ENCODE peak calls at places on chromosomes 3 and 15, in four cellular contexts. N, H, P and I are unnamed samples.

GRCh38 chr3:43001094-43001553 is 22.0 kb downstream of the GASK1A start:
- DNase-seq in H (peak), P (no peak), N (no peak), I (peak)

GRCh38 chr3:88059380-88060160 is 515 bp downstream of the ZNF654 start:
- DNase-seq in H (no peak), N (peak), P (no peak), I (no peak)

GRCh38 chr3:174016186-174016585 is 618.6 kb downstream of the NLGN1 start:
- DNase-seq in H (peak), P (peak), N (no peak), I (peak)

GRCh38 chr3:66036586-66037061 is 2.1 kb downstream of the MAGI1 start:
- DNase-seq in N (no peak), H (peak), P (no peak), I (no peak)

GRCh38 chr15:29172742-29173725 is 96.6 kb downstream of the NSMCE3 start:
- DNase-seq in H (no peak), P (no peak), N (no peak), I (no peak)

GRCh38 chr15:38818156-38818745 is 253.6 kb upstream of the RASGRP1 start:
- DNase-seq in H (no peak), N (no peak), P (no peak), I (no peak)

GRCh38 chr15:73054417-73054963 is 2.2 kb downstream of the NEO1 start:
- DNase-seq in H (no peak), N (no peak), P (no peak), I (no peak)

GRCh38 chr3:37262816-37263393 is 88.5 kb upstream of the LRRFIP2 start:
- DNase-seq in N (no peak), P (no peak), H (no peak), I (no peak)

GRCh38 chr15:33310481-33311311 is at the start of gene RYR3:
- DNase-seq in P (no peak), N (no peak), H (no peak), I (no peak)

GRCh38 chr3:51997935-51998596 is 2.4 kb upstream of the RPL29 start:
- DNase-seq in P (no peak), N (no peak), H (no peak), I (no peak)

GRCh38 chr3:127822836-127823589 is 698 bp upstream of the MGLL start:
- DNase-seq in N (no peak), P (no peak), H (no peak), I (no peak)

GRCh38 chr3:65907232-65908130 is 131.2 kb downstream of the MAGI1 start:
- DNase-seq in H (no peak), N (no peak), P (no peak), I (no peak)

GRCh38 chr15:39976291-39977274 is 42.7 kb downstream of the EIF2AK4 start:
- DNase-seq in N (no peak), P (peak), H (peak), I (no peak)
- H3K4me3 ChIP-seq in N (no peak), P (peak), H (peak), I (peak)

DNA sequence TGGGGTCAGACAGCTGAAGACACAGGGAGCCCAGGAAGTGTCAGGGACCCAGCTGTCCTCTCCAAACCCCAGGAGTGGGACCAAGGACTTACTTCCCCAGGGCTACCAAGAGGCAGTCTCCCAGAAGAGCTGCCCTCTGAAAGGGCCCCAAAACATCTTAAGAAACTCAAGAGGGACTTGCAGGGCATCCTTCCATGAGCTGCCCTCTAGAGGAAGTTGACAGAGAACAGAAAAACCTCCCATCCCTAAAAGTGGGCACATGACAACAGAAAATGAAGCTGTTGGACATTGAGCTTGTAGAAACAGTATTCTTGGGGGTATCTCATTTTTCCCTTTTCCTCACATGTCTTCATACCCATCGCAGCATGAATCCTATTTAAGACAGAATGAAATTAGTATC is 58.9 kb downstream of the MECOM start:
- DNase-seq in H (peak), N (no peak), P (no peak), I (no peak)
- TF ChIP-seq CTCF in H (peak), N (no peak), P (peak), I (peak)

DNA sequence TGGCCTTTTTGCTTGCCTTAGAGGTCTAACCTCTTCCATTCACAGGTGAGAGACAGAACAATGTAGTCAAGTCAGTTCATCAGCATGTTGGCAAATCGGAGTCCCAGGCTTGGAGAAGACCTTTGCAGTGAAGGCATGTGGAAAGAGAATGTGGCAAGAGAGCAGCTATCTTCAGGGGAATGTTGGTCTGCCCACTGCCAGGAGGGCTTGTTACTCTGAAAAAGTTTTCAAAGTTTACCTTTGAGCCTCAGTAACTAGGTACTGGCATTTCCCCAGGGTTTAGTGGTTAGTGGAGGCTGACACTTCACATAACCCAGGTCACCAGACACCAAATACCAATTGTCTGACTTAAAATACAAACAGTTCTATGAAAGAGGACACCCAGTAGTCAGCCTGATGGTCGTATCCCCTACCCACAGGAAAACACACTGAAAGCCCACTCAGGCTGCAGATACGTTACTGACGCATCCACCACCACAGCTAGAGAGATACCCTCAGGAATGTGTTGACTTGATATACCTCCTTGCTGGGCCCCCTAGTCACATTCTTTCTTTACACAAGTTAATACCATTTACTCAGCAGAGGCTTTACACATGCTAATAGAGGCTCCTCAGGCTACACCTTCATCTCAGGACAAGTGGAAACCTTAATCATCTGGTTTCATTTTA is 9.7 kb upstream of the ARID3B start:
- DNase-seq in H (peak), N (no peak), P (peak), I (peak)
- H3K4me3 ChIP-seq in H (no peak), N (no peak), P (no peak), I (no peak)

GRCh38 chr15:63504979-63505841 is 817 bp downstream of the USP3 start:
- DNase-seq in H (peak), P (no peak), N (peak), I (no peak)
- TF ChIP-seq CTCF in H (peak), P (peak), N (no peak), I (peak)

GRCh38 chr3:73561494-73561893 is 63.2 kb downstream of the PDZRN3 start:
- DNase-seq in H (no peak), P (no peak), N (no peak), I (no peak)

GRCh38 chr3:73559730-73560129 is 65.0 kb downstream of the PDZRN3 start:
- DNase-seq in H (no peak), P (no peak), N (no peak), I (no peak)

GRCh38 chr3:73556520-73557371 is 68.0 kb downstream of the PDZRN3 start:
- DNase-seq in P (no peak), H (no peak), N (no peak), I (no peak)

GRCh38 chr3:73563896-73564582 is 60.7 kb downstream of the PDZRN3 start:
- DNase-seq in P (peak), H (peak), N (no peak), I (no peak)

GRCh38 chr3:73558399-73559075 is 66.2 kb downstream of the PDZRN3 start:
- DNase-seq in N (no peak), H (peak), P (no peak), I (no peak)
- H3K4me3 ChIP-seq in N (no peak), H (no peak), P (no peak), I (no peak)

DNA sequence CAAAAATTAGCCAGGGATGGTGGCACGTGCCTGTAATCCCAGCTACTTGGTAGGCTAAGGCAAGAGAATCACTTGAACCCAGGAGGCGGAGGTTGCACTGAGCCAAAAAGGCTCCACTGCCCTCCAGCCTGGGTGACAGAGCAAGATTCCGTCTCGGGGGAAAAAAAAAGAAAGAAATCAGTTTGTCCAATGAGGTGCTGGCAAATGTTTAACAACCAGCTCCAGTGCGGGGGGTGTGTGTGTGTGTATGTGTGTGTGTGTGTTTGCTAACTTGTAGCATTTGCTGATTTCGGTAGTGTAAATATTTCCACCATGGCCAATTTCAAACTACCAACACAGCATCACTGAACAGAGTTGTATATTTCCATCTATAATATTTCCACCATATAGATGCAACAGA is 23.8 kb upstream of the IDH2 start:
- DNase-seq in H (no peak), P (no peak), N (no peak), I (no peak)
- TF ChIP-seq CTCF in H (no peak), P (no peak), N (no peak), I (no peak)